ENCODE peak calls at places on chromosomes 11 and 22, in four cellular contexts. C is breast epithelium, O is SK-N-SH, D is lower lobe of right lung. T is an unnamed sample.

GRCh38 chr22:21642584-21643448 is 714 bp downstream of the SDF2L1 start:
- DNase-seq in O (peak), D (peak), C (no peak), T (no peak)

GRCh38 chr11:10500757-10501684 is 40.0 kb downstream of the RNF141 start:
- DNase-seq in O (peak), C (no peak), D (no peak), T (no peak)

GRCh38 chr22:17969732-17970131 is 54.6 kb downstream of the MICAL3 start:
- DNase-seq in C (no peak), O (no peak), D (no peak), T (no peak)

GRCh38 chr22:39845522-39845921 is 48.0 kb downstream of the ENTHD1 start:
- DNase-seq in C (no peak), O (no peak), D (no peak), T (no peak)

GRCh38 chr11:133821776-133822175 is 23.5 kb downstream of the SPATA19 start:
- DNase-seq in O (peak), C (no peak), D (no peak), T (no peak)

GRCh38 chr11:24375896-24376295 is 121.0 kb upstream of the LUZP2 start:
- DNase-seq in D (no peak), O (no peak), C (no peak), T (no peak)

GRCh38 chr11:124219126-124219525 is 21.8 kb upstream of the OR8G1 start:
- DNase-seq in O (no peak), D (no peak), C (no peak), T (no peak)

GRCh38 chr11:26931248-26931631 is 62.7 kb upstream of the FIBIN start:
- DNase-seq in D (no peak), O (no peak), C (no peak), T (no peak)

GRCh38 chr11:67299471-67300191 is 3.7 kb upstream of the SSH3 start:
- DNase-seq in D (peak), C (no peak), O (no peak), T (no peak)

GRCh38 chr11:28836285-28837081 is 728.3 kb downstream of the METTL15 start:
- DNase-seq in C (no peak), D (no peak), O (no peak), T (no peak)

GRCh38 chr11:118438314-118438931 is 2.1 kb downstream of the KMT2A start:
- DNase-seq in D (no peak), O (peak), C (peak), T (no peak)

GRCh38 chr11:118437736-118438125 is 1.4 kb downstream of the KMT2A start:
- DNase-seq in O (peak), D (no peak), C (peak), T (no peak)

GRCh38 chr11:118437046-118437735 is 899 bp downstream of the KMT2A start:
- DNase-seq in C (peak), O (peak), D (peak), T (peak)

GRCh38 chr11:118441770-118442169 is 5.5 kb downstream of the KMT2A start:
- DNase-seq in D (no peak), C (no peak), O (no peak), T (no peak)

GRCh38 chr11:118439656-118440055 is 3.4 kb downstream of the KMT2A start:
- DNase-seq in C (no peak), D (no peak), O (no peak), T (no peak)
- TF ChIP-seq CTCF in C (no peak), D (no peak), O (no peak), T (no peak)

GRCh38 chr11:112364962-112365481 is 104.4 kb upstream of the PLET1 start:
- DNase-seq in O (peak), D (no peak), C (no peak), T (no peak)
- TF ChIP-seq CTCF in O (no peak), D (no peak), C (no peak), T (no peak)

GRCh38 chr11:125720781-125721180 is 25.3 kb upstream of the PATE1 start:
- DNase-seq in C (no peak), O (no peak), D (no peak), T (no peak)

GRCh38 chr11:125728969-125729368 is 17.1 kb upstream of the PATE1 start:
- DNase-seq in D (no peak), C (no peak), O (no peak), T (no peak)

DNA sequence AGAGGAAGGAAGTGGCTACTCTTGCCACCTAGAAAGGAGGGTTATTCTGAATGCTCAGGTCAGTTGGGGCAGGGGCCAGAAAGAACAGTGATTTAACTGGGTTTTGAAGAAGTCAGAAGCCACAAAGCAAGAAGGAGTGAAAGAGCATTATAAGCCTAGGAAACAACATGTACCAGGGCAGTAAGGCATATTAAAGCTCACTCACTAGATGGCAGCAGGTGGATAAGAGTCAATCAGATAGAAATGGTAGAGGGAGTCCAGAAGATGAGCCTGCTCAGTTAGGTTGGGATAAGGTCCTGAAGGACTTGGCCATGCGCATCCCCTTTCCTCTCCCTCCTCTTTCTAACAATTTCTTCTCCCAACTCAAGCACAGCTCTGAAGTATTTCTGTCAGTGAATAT is 22.0 kb upstream of the PATE1 start:
- DNase-seq in D (no peak), C (no peak), O (no peak), T (no peak)
- TF ChIP-seq CTCF in D (no peak), C (no peak), O (peak), T (no peak)

GRCh38 chr11:81007046-81007445 is 1566.2 kb upstream of the TENM4 start:
- DNase-seq in D (no peak), O (peak), C (no peak), T (no peak)
- TF ChIP-seq CTCF in D (no peak), O (peak), C (no peak), T (no peak)

DNA sequence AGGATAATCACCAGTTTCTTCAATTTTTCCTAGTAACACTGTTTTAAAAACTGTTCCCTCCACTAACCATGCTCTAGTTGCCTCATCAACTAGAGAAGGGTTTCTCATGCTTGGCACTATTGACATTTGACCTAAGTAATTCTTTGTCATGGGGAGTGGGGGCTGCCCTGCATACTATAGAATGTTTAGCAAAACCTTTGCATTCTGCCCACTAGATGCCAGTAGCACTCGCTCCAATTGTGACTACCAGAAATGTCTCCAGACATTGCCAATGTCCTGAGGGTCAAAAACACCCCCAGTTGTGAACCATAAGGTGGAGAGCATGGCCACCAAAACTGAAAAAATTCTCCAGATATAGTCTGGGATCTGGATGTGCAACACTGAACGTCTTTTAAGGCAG is 27.6 kb upstream of the BMAL1 start:
- DNase-seq in O (no peak), C (no peak), D (no peak), T (no peak)
- TF ChIP-seq CTCF in O (peak), C (no peak), D (peak), T (no peak)

GRCh38 chr11:90639687-90640086 is 416.8 kb upstream of the CHORDC1 start:
- DNase-seq in C (no peak), D (no peak), O (no peak), T (no peak)
- TF ChIP-seq CTCF in C (no peak), D (peak), O (peak), T (no peak)

GRCh38 chr11:15775797-15776196 is 580.5 kb downstream of the SOX6 start:
- DNase-seq in D (no peak), O (no peak), C (no peak), T (no peak)

GRCh38 chr11:15776387-15776786 is 580.0 kb downstream of the SOX6 start:
- DNase-seq in D (no peak), O (peak), C (no peak), T (no peak)

GRCh38 chr11:15780354-15780753 is 576.0 kb downstream of the SOX6 start:
- DNase-seq in C (no peak), D (no peak), O (no peak), T (no peak)

GRCh38 chr11:15780837-15781236 is 575.5 kb downstream of the SOX6 start:
- DNase-seq in C (no peak), O (no peak), D (no peak), T (no peak)

GRCh38 chr11:15779518-15779917 is 576.8 kb downstream of the SOX6 start:
- DNase-seq in O (no peak), C (no peak), D (no peak), T (no peak)
- TF ChIP-seq CTCF in O (no peak), C (no peak), D (no peak), T (no peak)

GRCh38 chr11:72821920-72822799 is 7.9 kb downstream of the ATG16L2 start:
- DNase-seq in D (peak), C (peak), O (peak), T (peak)
- TF ChIP-seq CTCF in D (peak), C (no peak), O (peak), T (no peak)